ENCODE peak calls at places on chromosomes 6 and 20, in ten cellular contexts. Z is mucosa of descending colon; I is progenitor cell of endocrine pancreas; M is substantia nigra; C is dorsolateral prefrontal cortex; K is T-helper 2 cell; U is right cardiac atrium; D is NCI-H2171 treated with DMSO at 0.1 percent for 48 hours; A is stimulated activated CD4-positive, alpha-beta T cell treated with anti-CD3 and anti-CD28 coated beads, Interleukin-12 subunit alpha, Interleukin-12 subunit beta, amount 100 ng/mL, for 48 hours; W is colonic mucosa. G is an unnamed sample.

GRCh38 chr6:167835260-167835659 is 8.5 kb downstream of the AFDN start:
- DNase-seq in Z (no peak), I (no peak), M (no peak), C (no peak), K (no peak), U (no peak), D (no peak), A (no peak), W (no peak), G (no peak)

GRCh38 chr6:2839195-2839981 is 2.3 kb downstream of the SERPINB1 start:
- DNase-seq in Z (peak; percentile 66), I (no peak), M (no peak), C (no peak), K (no peak), U (no peak), D (no peak), A (no peak), W (no peak), G (no peak)

GRCh38 chr20:62390306-62391164 is 3.6 kb downstream of the RPS21 start:
- DNase-seq in Z (no peak), I (no peak), M (no peak), C (peak; percentile 82), K (no peak), U (no peak), D (no peak), A (no peak), W (no peak), G (no peak)

GRCh38 chr6:33668914-33669313 is 42.6 kb downstream of the UQCC2 start:
- DNase-seq in Z (peak; percentile 85), I (no peak), M (no peak), C (no peak), K (peak; percentile 86), U (peak; percentile 50), D (no peak), A (no peak), W (peak; percentile 73), G (no peak)

GRCh38 chr6:52647199-52647598 is 23.7 kb upstream of the TMEM14A start:
- DNase-seq in Z (no peak), I (no peak), M (no peak), C (no peak), K (no peak), U (no peak), D (no peak), A (no peak), W (no peak), G (no peak)

GRCh38 chr6:43074847-43075741 is 1.0 kb upstream of the PTK7 start:
- DNase-seq in Z (no peak), I (no peak), M (no peak), C (no peak), K (no peak), U (peak; percentile 56), D (no peak), A (no peak), W (peak; percentile 30), G (no peak)

GRCh38 chr6:100335999-100336398 is 128.7 kb downstream of the SIM1 start:
- DNase-seq in Z (no peak), I (no peak), M (no peak), C (no peak), K (no peak), U (no peak), D (no peak), A (no peak), W (no peak), G (no peak)

GRCh38 chr6:37698264-37699137 is 818 bp upstream of the MDGA1 start:
- DNase-seq in Z (no peak), I (peak; percentile 42), M (peak; percentile 46), C (no peak), K (peak; percentile 75), U (peak; percentile 69), D (peak; percentile 68), A (no peak), W (peak; percentile 53), G (peak; percentile 59)

GRCh38 chr20:19129976-19130612 is 82.3 kb upstream of the SLC24A3 start:
- DNase-seq in Z (peak; percentile 83), I (no peak), M (no peak), C (no peak), K (no peak), U (no peak), D (peak; percentile 15), A (no peak), W (peak; percentile 83), G (no peak)

GRCh38 chr20:51154708-51155690 is 132.1 kb upstream of the KCNG1 start:
- DNase-seq in Z (no peak), I (no peak), M (no peak), C (no peak), K (no peak), U (no peak), D (no peak), A (no peak), W (no peak), G (no peak)

GRCh38 chr20:24955045-24955444 is 6.0 kb downstream of the CST7 start:
- DNase-seq in Z (no peak), I (no peak), M (no peak), C (no peak), K (peak; percentile 85), U (no peak), D (peak; percentile 90), A (no peak), W (peak; percentile 16), G (no peak)

GRCh38 chr6:80143312-80143960 is 37.0 kb downstream of the BCKDHB start:
- DNase-seq in Z (peak; percentile 62), I (no peak), M (peak; percentile 56), C (no peak), K (no peak), U (peak; percentile 53), D (no peak), A (no peak), W (peak; percentile 66), G (peak; percentile 88)

GRCh38 chr6:88891135-88891845 is 72.1 kb downstream of the RNGTT start:
- DNase-seq in Z (no peak), I (no peak), M (no peak), C (no peak), K (no peak), U (no peak), D (no peak), A (no peak), W (no peak), G (no peak)

GRCh38 chr6:166584046-166584679 is 2.3 kb downstream of the RAMACL start:
- DNase-seq in Z (no peak), I (no peak), M (no peak), C (no peak), K (no peak), U (no peak), D (no peak), A (no peak), W (no peak), G (no peak)

GRCh38 chr6:95690328-95690727 is 113.0 kb downstream of the MANEA start:
- DNase-seq in Z (no peak), I (no peak), M (no peak), C (no peak), K (peak; percentile 46), U (no peak), D (no peak), A (no peak), W (no peak), G (no peak)

GRCh38 chr6:70280462-70280861 is 22.4 kb downstream of the COL9A1 start:
- DNase-seq in Z (peak; percentile 27), I (no peak), M (no peak), C (no peak), K (no peak), U (peak; percentile 48), D (peak; percentile 57), A (no peak), W (no peak), G (no peak)

GRCh38 chr6:33008944-33009861 is at the start of gene HLA-DOA:
- DNase-seq in Z (no peak), I (no peak), M (peak; percentile 25), C (no peak), K (peak; percentile 85), U (no peak), D (no peak), A (no peak), W (no peak), G (no peak)

GRCh38 chr6:166707045-166707444 is 80.0 kb upstream of the RPS6KA2 start:
- DNase-seq in Z (peak; percentile 46), I (peak; percentile 50), M (peak; percentile 68), C (peak; percentile 59), K (peak; percentile 15), U (peak; percentile 70), D (no peak), A (no peak), W (peak; percentile 39), G (peak; percentile 66)

GRCh38 chr20:50415516-50416268 is 94.5 kb upstream of the PTPN1 start:
- DNase-seq in Z (peak; percentile 97), I (no peak), M (peak; percentile 96), C (peak; percentile 96), K (no peak), U (peak; percentile 100), D (no peak), A (no peak), W (peak; percentile 98), G (peak; percentile 100)

GRCh38 chr20:41049451-41049850 is 20.8 kb downstream of the TOP1 start:
- DNase-seq in Z (no peak), I (no peak), M (no peak), C (no peak), K (no peak), U (no peak), D (no peak), A (no peak), W (no peak), G (no peak)

GRCh38 chr6:158627168-158627939 is 17.2 kb downstream of the DYNLT1 start:
- DNase-seq in Z (no peak), I (no peak), M (no peak), C (no peak), K (no peak), U (peak; percentile 52), D (no peak), A (no peak), W (peak; percentile 15), G (no peak)

GRCh38 chr6:137705166-137706064 is 161.6 kb upstream of the TNFAIP3 start:
- DNase-seq in Z (peak; percentile 76), I (peak; percentile 32), M (peak; percentile 26), C (no peak), K (peak; percentile 73), U (peak; percentile 80), D (peak; percentile 34), A (peak; percentile 56), W (peak; percentile 68), G (peak; percentile 75)

GRCh38 chr20:10883166-10883565 is 209.4 kb upstream of the JAG1 start:
- DNase-seq in Z (no peak), I (no peak), M (no peak), C (no peak), K (no peak), U (no peak), D (no peak), A (no peak), W (no peak), G (no peak)

GRCh38 chr20:3923818-3924217 is 34.6 kb downstream of the PANK2 start:
- DNase-seq in Z (no peak), I (no peak), M (no peak), C (no peak), K (no peak), U (no peak), D (peak; percentile 25), A (no peak), W (no peak), G (no peak)

GRCh38 chr20:1313236-1313964 is 15.5 kb downstream of the SDCBP2 start:
- DNase-seq in Z (peak; percentile 75), I (peak; percentile 73), M (peak; percentile 79), C (peak; percentile 80), K (peak; percentile 54), U (peak; percentile 90), D (peak; percentile 80), A (no peak), W (peak; percentile 78), G (peak; percentile 76)

GRCh38 chr20:25584905-25585704 is at the start of gene NINL:
- DNase-seq in Z (peak; percentile 51), I (peak; percentile 81), M (peak; percentile 51), C (no peak), K (peak; percentile 73), U (peak; percentile 86), D (peak; percentile 68), A (peak; percentile 9), W (peak; percentile 66), G (peak; percentile 54)

GRCh38 chr6:131979515-131980337 is 28.6 kb upstream of the CCN2 start:
- DNase-seq in Z (no peak), I (no peak), M (no peak), C (no peak), K (no peak), U (no peak), D (no peak), A (no peak), W (no peak), G (no peak)

GRCh38 chr6:154960299-154960796 is 34.8 kb upstream of the TIAM2 start:
- DNase-seq in Z (peak; percentile 71), I (no peak), M (no peak), C (no peak), K (no peak), U (peak; percentile 65), D (no peak), A (no peak), W (peak; percentile 59), G (no peak)

G was measured in adrenal gland.